ENCODE peak calls at places on chromosomes 6 and 20, in four cellular contexts. P is BJ, L is lower lobe of right lung, V is fibroblast of the aortic adventitia. T is an unnamed sample.

GRCh38 chr20:3156811-3157619 is 2.6 kb downstream of the FASTKD5 start:
- DNase-seq in L (no peak), V (peak), P (no peak), T (peak)

GRCh38 chr20:51531141-51531710 is 11.3 kb downstream of the NFATC2 start:
- DNase-seq in P (no peak), V (no peak), L (no peak), T (peak)

GRCh38 chr6:42714098-42714761 is 8.2 kb downstream of the PRPH2 start:
- DNase-seq in V (peak), L (no peak), P (no peak), T (peak)

GRCh38 chr20:58447733-58448391 is 58.8 kb downstream of the VAPB start:
- DNase-seq in L (no peak), V (peak), P (no peak), T (peak)

GRCh38 chr6:64874776-64875175 is 832.2 kb downstream of the EYS start:
- DNase-seq in V (no peak), L (no peak), P (no peak), T (peak)

GRCh38 chr6:165643015-165643414 is 20.0 kb downstream of the PDE10A start:
- DNase-seq in P (no peak), L (no peak), V (no peak), T (no peak)

GRCh38 chr20:2738331-2738730 is 45.8 kb downstream of the EBF4 start:
- DNase-seq in L (no peak), P (no peak), V (no peak), T (no peak)

GRCh38 chr6:165922309-165922794 is 245.3 kb downstream of the TBXT start:
- DNase-seq in P (no peak), L (no peak), V (peak), T (no peak)

GRCh38 chr6:45946887-45947286 is 68.8 kb downstream of the CLIC5 start:
- DNase-seq in P (no peak), L (no peak), V (peak), T (no peak)

GRCh38 chr6:45949256-45949655 is 66.4 kb downstream of the CLIC5 start:
- DNase-seq in L (no peak), V (no peak), P (no peak), T (peak)

GRCh38 chr6:45947807-45948206 is 67.9 kb downstream of the CLIC5 start:
- DNase-seq in V (no peak), P (no peak), L (no peak), T (no peak)

GRCh38 chr6:45942953-45943352 is 72.7 kb downstream of the CLIC5 start:
- DNase-seq in P (no peak), L (no peak), V (no peak), T (no peak)

GRCh38 chr6:45946352-45946751 is 69.3 kb downstream of the CLIC5 start:
- DNase-seq in L (no peak), P (peak), V (peak), T (no peak)
- TF ChIP-seq CTCF in L (peak), P (peak), V (peak), T (no peak)

DNA sequence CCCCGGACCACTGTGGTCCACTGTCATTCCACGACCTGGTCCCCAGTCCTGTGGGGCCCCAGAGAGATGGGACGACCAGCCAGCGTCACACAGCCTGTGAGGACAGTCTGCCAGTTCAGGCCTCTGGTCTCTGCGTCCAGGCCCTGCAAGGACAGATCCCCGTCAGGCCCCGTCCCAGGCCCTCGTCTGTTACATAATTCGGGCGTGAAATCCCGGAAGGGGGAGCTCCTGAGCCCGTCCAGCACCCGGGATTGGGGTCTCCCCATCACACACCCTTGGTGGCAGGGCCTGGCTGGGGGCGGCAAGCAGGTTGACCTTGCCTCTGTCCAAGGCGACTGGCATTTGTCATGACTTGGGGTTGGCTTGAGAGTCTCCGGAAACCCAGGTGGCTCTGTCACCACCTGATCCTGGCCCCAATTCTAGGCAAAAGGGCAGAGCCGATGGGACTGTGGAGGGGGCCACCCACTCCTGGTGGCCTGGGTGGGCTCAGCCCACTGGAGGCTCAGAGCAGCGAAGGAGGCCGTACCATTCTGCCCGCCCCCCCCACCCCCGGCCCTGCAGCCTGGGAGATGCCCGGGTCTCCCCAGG is 73.8 kb upstream of the GATA5 start:
- DNase-seq in P (no peak), L (no peak), V (no peak), T (no peak)
- H3K4me3 ChIP-seq in P (no peak), L (no peak), V (no peak), T (no peak)

DNA sequence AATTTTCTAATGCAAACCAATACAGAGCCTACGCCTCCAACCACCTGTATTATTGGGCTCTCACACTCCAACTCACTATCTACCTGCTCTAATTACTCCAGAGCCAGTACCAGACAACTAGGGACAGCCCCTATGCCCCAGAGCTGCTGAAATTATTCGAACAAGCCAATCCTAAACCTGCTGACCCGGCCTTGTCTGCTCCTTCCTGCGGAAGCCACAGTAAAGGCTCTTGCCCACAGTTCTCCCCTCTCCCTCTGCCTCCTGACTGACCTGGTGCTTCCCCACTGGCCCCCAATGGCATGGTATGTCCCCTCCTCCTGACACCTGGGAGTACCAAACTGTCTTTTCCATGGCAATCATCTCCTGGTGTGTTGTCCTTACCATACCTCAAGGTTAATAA is 4.1 kb upstream of the TOX2 start:
- DNase-seq in P (no peak), V (no peak), L (no peak), T (no peak)
- TF ChIP-seq CTCF in P (no peak), V (no peak), L (no peak), T (no peak)

GRCh38 chr6:4904461-4904860 is 99.4 kb downstream of the RPP40 start:
- DNase-seq in P (no peak), V (no peak), L (no peak), T (no peak)

GRCh38 chr6:4901256-4902061 is 102.4 kb downstream of the RPP40 start:
- DNase-seq in L (no peak), P (no peak), V (no peak), T (no peak)

GRCh38 chr6:4899249-4899648 is 104.6 kb downstream of the RPP40 start:
- DNase-seq in P (no peak), V (no peak), L (no peak), T (no peak)

GRCh38 chr6:4903751-4904370 is 100.0 kb downstream of the RPP40 start:
- DNase-seq in P (no peak), V (no peak), L (no peak), T (no peak)

DNA sequence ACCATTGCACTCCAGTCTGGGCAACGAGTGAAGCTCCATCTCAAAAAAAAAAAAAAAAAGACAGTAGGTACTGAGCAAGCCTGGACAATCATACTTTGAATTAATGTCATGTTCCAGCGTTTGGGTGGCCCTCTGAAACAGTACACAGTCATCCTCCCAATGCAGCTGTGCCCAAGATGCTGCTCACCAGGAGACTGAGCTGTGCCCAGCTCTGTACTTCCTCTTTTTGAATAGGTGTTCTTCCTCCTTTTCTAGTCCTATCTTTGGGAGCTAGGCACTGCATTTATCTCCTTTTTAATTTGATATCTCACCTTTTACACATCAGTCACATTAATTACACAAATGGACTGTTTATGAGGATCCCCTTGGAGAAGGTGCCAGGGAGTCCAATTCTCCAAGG is 101.5 kb downstream of the RPP40 start:
- DNase-seq in P (no peak), L (no peak), V (no peak), T (no peak)
- H3K4me3 ChIP-seq in P (no peak), L (no peak), V (no peak), T (no peak)

GRCh38 chr20:16438100-16438499 is 135.1 kb downstream of the KIF16B start:
- DNase-seq in L (no peak), P (no peak), V (no peak), T (no peak)

GRCh38 chr20:16437387-16437990 is 135.8 kb downstream of the KIF16B start:
- DNase-seq in P (no peak), L (no peak), V (no peak), T (peak)

GRCh38 chr20:16434087-16434664 is 139.1 kb downstream of the KIF16B start:
- DNase-seq in V (peak), P (no peak), L (peak), T (peak)
- TF ChIP-seq CTCF in V (peak), P (peak), L (peak), T (peak)

DNA sequence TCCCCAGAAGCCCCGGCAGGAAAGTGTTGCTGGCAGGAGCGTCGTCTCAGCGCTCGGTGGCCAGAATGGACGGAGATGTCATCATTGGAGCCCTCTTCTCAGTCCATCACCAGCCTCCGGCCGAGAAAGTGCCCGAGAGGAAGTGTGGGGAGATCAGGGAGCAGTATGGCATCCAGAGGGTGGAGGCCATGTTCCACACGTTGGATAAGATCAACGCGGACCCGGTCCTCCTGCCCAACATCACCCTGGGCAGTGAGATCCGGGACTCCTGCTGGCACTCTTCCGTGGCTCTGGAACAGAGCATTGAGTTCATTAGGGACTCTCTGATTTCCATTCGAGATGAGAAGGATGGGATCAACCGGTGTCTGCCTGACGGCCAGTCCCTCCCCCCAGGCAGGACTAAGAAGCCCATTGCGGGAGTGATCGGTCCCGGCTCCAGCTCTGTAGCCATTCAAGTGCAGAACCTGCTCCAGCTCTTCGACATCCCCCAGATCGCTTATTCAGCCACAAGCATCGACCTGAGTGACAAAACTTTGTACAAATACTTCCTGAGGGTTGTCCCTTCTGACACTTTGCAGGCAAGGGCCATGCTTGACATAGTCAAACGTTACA is 817 bp downstream of the GRM1 start:
- DNase-seq in P (no peak), L (no peak), V (no peak), T (no peak)
- H3K4me3 ChIP-seq in P (no peak), L (no peak), V (no peak), T (no peak)

GRCh38 chr20:57326667-57327455 is 2.7 kb upstream of the SPO11 start:
- DNase-seq in V (no peak), L (no peak), P (no peak), T (peak)

GRCh38 chr20:57327820-57328219 is 1.8 kb upstream of the SPO11 start:
- DNase-seq in P (no peak), V (no peak), L (no peak), T (no peak)

GRCh38 chr20:57330998-57331397 is 1.4 kb downstream of the SPO11 start:
- DNase-seq in L (no peak), V (peak), P (no peak), T (no peak)

GRCh38 chr20:57332105-57333089 is 2.8 kb downstream of the SPO11 start:
- DNase-seq in L (no peak), P (no peak), V (no peak), T (peak)

GRCh38 chr20:57329608-57330221 is at the start of gene SPO11:
- DNase-seq in P (no peak), V (no peak), L (no peak), T (no peak)
- TF ChIP-seq CTCF in P (peak), V (no peak), L (no peak), T (peak)

T was measured in epithelial cell of esophagus.